ENCODE peak calls at places on chromosome 9, in six cellular contexts. T is pancreas, F is left ventricle myocardium inferior, C is cardiac muscle cell, M is esophagus squamous epithelium, J is stomach. O is an unnamed sample.

GRCh38 chr9:127714916-127715442 is 484 bp downstream of the PTRH1 start:
- DNase-seq in T (no peak), F (peak; percentile 37), C (no peak), M (no peak), J (peak; percentile 55), O (peak; percentile 36)

GRCh38 chr9:34611251-34611810 is 566 bp downstream of the RPP25L start:
- DNase-seq in T (peak; percentile 61), F (no peak), C (no peak), M (no peak), J (no peak), O (peak; percentile 25)

GRCh38 chr9:120480707-120481106 is 99.3 kb downstream of the CDK5RAP2 start:
- DNase-seq in T (no peak), F (no peak), C (no peak), M (no peak), J (no peak), O (no peak)

GRCh38 chr9:113588936-113589335 is 125.4 kb downstream of the RGS3 start:
- DNase-seq in T (no peak), F (peak; percentile 10), C (no peak), M (no peak), J (no peak), O (no peak)

GRCh38 chr9:83633676-83634075 is 10.7 kb downstream of the IDNK start:
- DNase-seq in T (no peak), F (no peak), C (no peak), M (no peak), J (no peak), O (no peak)

GRCh38 chr9:87425202-87425601 is 72.5 kb upstream of the DAPK1 start:
- DNase-seq in T (no peak), F (no peak), C (no peak), M (no peak), J (no peak), O (no peak)

GRCh38 chr9:126127591-126127990 is 199.0 kb upstream of the MVB12B start:
- DNase-seq in T (no peak), F (no peak), C (no peak), M (no peak), J (peak; percentile 1), O (no peak)

GRCh38 chr9:20698799-20699198 is 14.7 kb downstream of the FOCAD start:
- DNase-seq in T (no peak), F (no peak), C (no peak), M (no peak), J (no peak), O (no peak)

GRCh38 chr9:93011114-93011513 is 47.4 kb upstream of the SUSD3 start:
- DNase-seq in T (no peak), F (no peak), C (no peak), M (no peak), J (no peak), O (no peak)

DNA sequence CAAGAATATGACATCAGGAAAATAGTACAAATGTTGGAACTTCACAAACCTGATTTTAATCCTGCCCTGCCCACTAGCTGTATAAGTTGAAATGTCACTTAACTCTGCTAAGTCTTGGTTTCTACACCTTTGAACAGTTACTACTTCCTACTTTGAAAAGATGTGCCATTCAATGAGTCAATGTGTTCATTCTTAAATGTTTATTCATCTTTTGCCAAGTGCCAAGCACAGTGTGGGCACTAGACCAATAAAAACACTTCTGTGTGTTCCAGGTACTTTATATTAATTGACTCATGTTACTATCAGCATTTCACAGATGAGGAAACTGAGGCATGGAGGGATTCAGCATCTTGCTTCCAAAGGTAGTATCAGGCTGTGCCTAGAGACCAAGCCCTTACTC is 12.8 kb downstream of the PDCL start:
- DNase-seq in T (no peak), F (no peak), C (no peak), M (no peak), J (no peak), O (no peak)
- H3K27ac ChIP-seq in T (no peak overlapping the region), F (peak overlapping the region; percentile 62), C (no peak overlapping the region), M (no peak overlapping the region), J (peak overlapping the region; percentile 57), O (no peak overlapping the region)

GRCh38 chr9:129430940-129431693 is 189.8 kb downstream of the C9orf50 start:
- DNase-seq in T (no peak), F (no peak), C (no peak), M (no peak), J (no peak), O (no peak)

GRCh38 chr9:129432255-129432654 is 188.6 kb downstream of the C9orf50 start:
- DNase-seq in T (no peak), F (no peak), C (no peak), M (no peak), J (no peak), O (no peak)

GRCh38 chr9:129435272-129435671 is 185.6 kb downstream of the C9orf50 start:
- DNase-seq in T (peak; percentile 55), F (no peak), C (peak; percentile 27), M (no peak), J (peak; percentile 52), O (no peak)

GRCh38 chr9:129434187-129434586 is 186.7 kb downstream of the C9orf50 start:
- DNase-seq in T (no peak), F (no peak), C (peak; percentile 32), M (no peak), J (no peak), O (no peak)

GRCh38 chr9:129432671-129433154 is 188.2 kb downstream of the C9orf50 start:
- DNase-seq in T (peak; percentile 45), F (no peak), C (no peak), M (no peak), J (peak; percentile 90), O (no peak)
- H3K27me3 ChIP-seq in T (no peaks in the 10 kb centered on the region), F (peaks cover 9% of the 10 kb centered on the region), C (no peaks in the 10 kb centered on the region), M (no peaks in the 10 kb centered on the region), J (peaks cover 21% of the 10 kb centered on the region), O (no peaks in the 10 kb centered on the region)

DNA sequence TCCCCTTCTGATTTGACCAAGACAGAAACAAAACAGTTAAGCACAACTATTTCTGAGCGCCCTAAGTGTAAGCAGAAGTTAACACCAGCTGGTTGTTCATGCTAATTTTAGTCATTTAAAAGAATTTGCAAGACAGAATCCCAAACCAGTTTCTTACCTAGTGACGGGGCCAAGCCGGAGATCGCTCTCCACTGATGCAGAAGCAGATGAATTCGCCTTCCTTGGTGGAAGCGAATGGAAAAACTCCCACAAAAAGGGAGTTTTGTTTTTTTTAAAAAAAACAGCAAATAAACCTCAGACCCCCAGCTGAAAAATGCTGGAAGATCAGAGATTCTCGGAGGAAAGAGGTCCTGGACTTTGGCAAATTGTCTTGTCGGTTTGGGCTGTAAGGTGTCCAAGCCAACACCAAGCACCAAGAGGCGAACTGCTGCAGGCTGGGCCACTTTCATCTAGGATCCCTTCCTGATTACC is 47.4 kb upstream of the GLDC start:
- DNase-seq in T (no peak), F (no peak), C (no peak), M (no peak), J (no peak), O (no peak)
- H3K4me1 ChIP-seq in T (no peaks in the 10 kb centered on the region), F (no peaks in the 10 kb centered on the region), C (no peaks in the 10 kb centered on the region), M (no peaks in the 10 kb centered on the region), J (no peaks in the 10 kb centered on the region), O (no peaks in the 10 kb centered on the region)

DNA sequence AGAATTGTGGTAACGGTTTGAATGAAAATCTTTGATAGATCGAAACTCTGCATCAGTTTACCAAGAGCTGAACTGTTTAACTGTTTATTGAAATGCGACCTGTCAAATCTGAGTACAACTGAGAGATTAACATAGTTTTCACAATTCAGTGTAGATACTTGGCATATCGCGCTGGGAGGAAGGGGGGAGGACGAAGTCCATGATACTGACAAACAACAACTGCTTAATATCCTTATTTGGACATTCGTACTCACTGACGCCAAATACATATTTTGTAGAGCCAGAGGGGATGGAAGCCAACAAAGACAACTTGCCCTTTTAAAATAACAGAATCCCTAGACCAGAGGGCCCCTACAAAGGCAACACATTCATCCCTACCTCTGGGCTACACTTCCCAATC is 93.2 kb downstream of the GLIS3 start:
- DNase-seq in T (no peak), F (no peak), C (peak; percentile 88), M (no peak), J (no peak), O (no peak)
- H3K27ac ChIP-seq in T (no peak overlapping the region), F (peak overlapping the region; percentile 50), C (no peak overlapping the region), M (no peak overlapping the region), J (peak overlapping the region; percentile 27), O (no peak overlapping the region)

DNA sequence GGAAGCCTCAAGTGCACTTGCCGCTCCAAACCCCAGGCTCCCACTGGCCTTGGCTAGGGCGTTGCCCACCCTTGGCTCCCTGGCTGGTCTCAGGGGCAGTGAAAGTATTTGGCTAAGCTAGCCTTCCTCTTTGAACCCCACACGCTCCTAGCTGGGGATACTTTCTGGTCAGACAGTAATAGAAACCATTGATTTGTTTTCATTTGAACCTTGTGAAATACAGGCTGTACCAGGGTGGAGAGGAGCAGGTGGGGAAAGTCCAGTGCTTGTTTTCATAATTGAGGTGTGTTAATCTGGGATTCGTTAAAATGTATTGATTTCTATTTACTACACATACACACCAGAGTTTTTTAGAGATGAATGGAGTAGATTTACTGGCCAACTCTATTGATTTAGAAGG is 45.9 kb upstream of the TRMT10B start:
- DNase-seq in T (no peak), F (no peak), C (no peak), M (no peak), J (no peak), O (no peak)
- H3K27me3 ChIP-seq in T (no peaks in the 10 kb centered on the region), F (peaks cover 4% of the 10 kb centered on the region), C (peaks cover 56% of the 10 kb centered on the region), M (no peaks in the 10 kb centered on the region), J (peaks cover 7% of the 10 kb centered on the region), O (no peaks in the 10 kb centered on the region)

O was measured in small intestine.